ENCODE peak calls at places on chromosomes 13 and 19, in ten cellular contexts. One of them, this sample, is unnamed.

GRCh38 chr13:31968473-31968872 is 63.1 kb upstream of the FRY start:
- DNase-seq in HT-29: peak
- DNase-seq in esophagus squamous epithelium: no peak
- DNase-seq in cardiac fibroblast: peak
- DNase-seq in skeletal muscle cell: no peak
- DNase-seq in NCI-H1436: no peak
- DNase-seq in spleen: no peak
- DNase-seq in NCI-H82: no peak
- DNase-seq in activated CD4-positive, alpha-beta T cell treated with anti-CD3 and anti-CD28 coated beads, Interleukin-2, amount 10 ng/mL, durations not matched to agents 7 days and 5 days: no peak
- DNase-seq in stimulated activated CD4-positive, alpha-beta T cell treated with anti-CD3 and anti-CD28 coated beads, Interleukin-2, amount 100 ng/mL, for 48 hours: no peak
- DNase-seq in this sample: peak

GRCh38 chr19:37953576-37954303 is 46.7 kb downstream of the SIPA1L3 start:
- DNase-seq in NCI-H1436: no peak
- DNase-seq in cardiac fibroblast: peak
- DNase-seq in spleen: no peak
- DNase-seq in NCI-H82: no peak
- DNase-seq in stimulated activated CD4-positive, alpha-beta T cell treated with anti-CD3 and anti-CD28 coated beads, Interleukin-2, amount 100 ng/mL, for 48 hours: no peak
- DNase-seq in activated CD4-positive, alpha-beta T cell treated with anti-CD3 and anti-CD28 coated beads, Interleukin-2, amount 10 ng/mL, durations not matched to agents 7 days and 5 days: no peak
- DNase-seq in skeletal muscle cell: no peak
- DNase-seq in HT-29: no peak
- DNase-seq in esophagus squamous epithelium: no peak
- DNase-seq in this sample: no peak

GRCh38 chr13:111485491-111486250 is 165.2 kb downstream of the TEX29 start:
- DNase-seq in HT-29: no peak
- DNase-seq in cardiac fibroblast: no peak
- DNase-seq in NCI-H1436: no peak
- DNase-seq in spleen: no peak
- DNase-seq in skeletal muscle cell: no peak
- DNase-seq in esophagus squamous epithelium: no peak
- DNase-seq in stimulated activated CD4-positive, alpha-beta T cell treated with anti-CD3 and anti-CD28 coated beads, Interleukin-2, amount 100 ng/mL, for 48 hours: no peak
- DNase-seq in NCI-H82: no peak
- DNase-seq in activated CD4-positive, alpha-beta T cell treated with anti-CD3 and anti-CD28 coated beads, Interleukin-2, amount 10 ng/mL, durations not matched to agents 7 days and 5 days: no peak
- DNase-seq in this sample: no peak

GRCh38 chr13:51734786-51735185 is 69.2 kb downstream of the DHRS12 start:
- DNase-seq in esophagus squamous epithelium: no peak
- DNase-seq in HT-29: no peak
- DNase-seq in cardiac fibroblast: peak
- DNase-seq in skeletal muscle cell: no peak
- DNase-seq in spleen: no peak
- DNase-seq in stimulated activated CD4-positive, alpha-beta T cell treated with anti-CD3 and anti-CD28 coated beads, Interleukin-2, amount 100 ng/mL, for 48 hours: no peak
- DNase-seq in NCI-H1436: no peak
- DNase-seq in NCI-H82: no peak
- DNase-seq in activated CD4-positive, alpha-beta T cell treated with anti-CD3 and anti-CD28 coated beads, Interleukin-2, amount 10 ng/mL, durations not matched to agents 7 days and 5 days: no peak
- DNase-seq in this sample: no peak

GRCh38 chr13:51726446-51727185 is 77.3 kb downstream of the DHRS12 start:
- DNase-seq in skeletal muscle cell: peak
- DNase-seq in HT-29: no peak
- DNase-seq in NCI-H82: no peak
- DNase-seq in spleen: no peak
- DNase-seq in activated CD4-positive, alpha-beta T cell treated with anti-CD3 and anti-CD28 coated beads, Interleukin-2, amount 10 ng/mL, durations not matched to agents 7 days and 5 days: no peak
- DNase-seq in stimulated activated CD4-positive, alpha-beta T cell treated with anti-CD3 and anti-CD28 coated beads, Interleukin-2, amount 100 ng/mL, for 48 hours: no peak
- DNase-seq in NCI-H1436: no peak
- DNase-seq in esophagus squamous epithelium: no peak
- DNase-seq in cardiac fibroblast: peak
- DNase-seq in this sample: no peak

GRCh38 chr19:2089727-2090053 is 6.4 kb downstream of the MOB3A start:
- DNase-seq in cardiac fibroblast: no peak
- DNase-seq in esophagus squamous epithelium: no peak
- DNase-seq in spleen: no peak
- DNase-seq in skeletal muscle cell: no peak
- DNase-seq in NCI-H1436: no peak
- DNase-seq in activated CD4-positive, alpha-beta T cell treated with anti-CD3 and anti-CD28 coated beads, Interleukin-2, amount 10 ng/mL, durations not matched to agents 7 days and 5 days: no peak
- DNase-seq in stimulated activated CD4-positive, alpha-beta T cell treated with anti-CD3 and anti-CD28 coated beads, Interleukin-2, amount 100 ng/mL, for 48 hours: no peak
- DNase-seq in NCI-H82: no peak
- DNase-seq in HT-29: no peak
- DNase-seq in this sample: no peak

GRCh38 chr19:6718741-6719539 is 1.5 kb downstream of the C3 start:
- DNase-seq in skeletal muscle cell: no peak
- DNase-seq in activated CD4-positive, alpha-beta T cell treated with anti-CD3 and anti-CD28 coated beads, Interleukin-2, amount 10 ng/mL, durations not matched to agents 7 days and 5 days: peak
- DNase-seq in HT-29: peak
- DNase-seq in cardiac fibroblast: peak
- DNase-seq in NCI-H82: peak
- DNase-seq in esophagus squamous epithelium: no peak
- DNase-seq in spleen: no peak
- DNase-seq in NCI-H1436: no peak
- DNase-seq in stimulated activated CD4-positive, alpha-beta T cell treated with anti-CD3 and anti-CD28 coated beads, Interleukin-2, amount 100 ng/mL, for 48 hours: peak
- DNase-seq in this sample: no peak

GRCh38 chr19:30227661-30228112 is 144.5 kb upstream of the ZNF536 start:
- DNase-seq in spleen: peak
- DNase-seq in stimulated activated CD4-positive, alpha-beta T cell treated with anti-CD3 and anti-CD28 coated beads, Interleukin-2, amount 100 ng/mL, for 48 hours: peak
- DNase-seq in esophagus squamous epithelium: no peak
- DNase-seq in activated CD4-positive, alpha-beta T cell treated with anti-CD3 and anti-CD28 coated beads, Interleukin-2, amount 10 ng/mL, durations not matched to agents 7 days and 5 days: peak
- DNase-seq in NCI-H82: peak
- DNase-seq in skeletal muscle cell: no peak
- DNase-seq in cardiac fibroblast: peak
- DNase-seq in NCI-H1436: peak
- DNase-seq in HT-29: no peak
- DNase-seq in this sample: peak

GRCh38 chr13:29511980-29512379 is 83.5 kb downstream of the SLC7A1 start:
- DNase-seq in stimulated activated CD4-positive, alpha-beta T cell treated with anti-CD3 and anti-CD28 coated beads, Interleukin-2, amount 100 ng/mL, for 48 hours: no peak
- DNase-seq in cardiac fibroblast: peak
- DNase-seq in NCI-H1436: no peak
- DNase-seq in skeletal muscle cell: no peak
- DNase-seq in activated CD4-positive, alpha-beta T cell treated with anti-CD3 and anti-CD28 coated beads, Interleukin-2, amount 10 ng/mL, durations not matched to agents 7 days and 5 days: no peak
- DNase-seq in spleen: no peak
- DNase-seq in esophagus squamous epithelium: no peak
- DNase-seq in NCI-H82: no peak
- DNase-seq in HT-29: no peak
- DNase-seq in this sample: no peak

GRCh38 chr19:21233691-21234090 is 91.9 kb downstream of the ZNF431 start:
- DNase-seq in stimulated activated CD4-positive, alpha-beta T cell treated with anti-CD3 and anti-CD28 coated beads, Interleukin-2, amount 100 ng/mL, for 48 hours: no peak
- DNase-seq in NCI-H82: no peak
- DNase-seq in spleen: no peak
- DNase-seq in NCI-H1436: no peak
- DNase-seq in HT-29: no peak
- DNase-seq in activated CD4-positive, alpha-beta T cell treated with anti-CD3 and anti-CD28 coated beads, Interleukin-2, amount 10 ng/mL, durations not matched to agents 7 days and 5 days: no peak
- DNase-seq in cardiac fibroblast: no peak
- DNase-seq in skeletal muscle cell: no peak
- DNase-seq in esophagus squamous epithelium: no peak
- DNase-seq in this sample: no peak

GRCh38 chr13:20294497-20294896 is 62.4 kb upstream of the GJB6 start:
- DNase-seq in spleen: no peak
- DNase-seq in HT-29: peak
- DNase-seq in stimulated activated CD4-positive, alpha-beta T cell treated with anti-CD3 and anti-CD28 coated beads, Interleukin-2, amount 100 ng/mL, for 48 hours: no peak
- DNase-seq in NCI-H82: no peak
- DNase-seq in esophagus squamous epithelium: no peak
- DNase-seq in NCI-H1436: no peak
- DNase-seq in cardiac fibroblast: no peak
- DNase-seq in activated CD4-positive, alpha-beta T cell treated with anti-CD3 and anti-CD28 coated beads, Interleukin-2, amount 10 ng/mL, durations not matched to agents 7 days and 5 days: no peak
- DNase-seq in skeletal muscle cell: no peak
- DNase-seq in this sample: no peak

GRCh38 chr13:93522486-93522885 is 295.9 kb downstream of the GPC6 start:
- DNase-seq in HT-29: no peak
- DNase-seq in NCI-H1436: no peak
- DNase-seq in activated CD4-positive, alpha-beta T cell treated with anti-CD3 and anti-CD28 coated beads, Interleukin-2, amount 10 ng/mL, durations not matched to agents 7 days and 5 days: no peak
- DNase-seq in spleen: no peak
- DNase-seq in stimulated activated CD4-positive, alpha-beta T cell treated with anti-CD3 and anti-CD28 coated beads, Interleukin-2, amount 100 ng/mL, for 48 hours: no peak
- DNase-seq in cardiac fibroblast: peak
- DNase-seq in NCI-H82: no peak
- DNase-seq in skeletal muscle cell: no peak
- DNase-seq in esophagus squamous epithelium: no peak
- DNase-seq in this sample: no peak

GRCh38 chr19:3692141-3693029 is 7.9 kb downstream of the PIP5K1C start:
- DNase-seq in HT-29: no peak
- DNase-seq in cardiac fibroblast: no peak
- DNase-seq in activated CD4-positive, alpha-beta T cell treated with anti-CD3 and anti-CD28 coated beads, Interleukin-2, amount 10 ng/mL, durations not matched to agents 7 days and 5 days: peak
- DNase-seq in esophagus squamous epithelium: no peak
- DNase-seq in spleen: no peak
- DNase-seq in NCI-H82: peak
- DNase-seq in NCI-H1436: no peak
- DNase-seq in skeletal muscle cell: no peak
- DNase-seq in stimulated activated CD4-positive, alpha-beta T cell treated with anti-CD3 and anti-CD28 coated beads, Interleukin-2, amount 100 ng/mL, for 48 hours: peak
- DNase-seq in this sample: no peak

GRCh38 chr13:31775148-31775547 is 35.8 kb downstream of the RXFP2 start:
- DNase-seq in NCI-H82: no peak
- DNase-seq in cardiac fibroblast: peak
- DNase-seq in esophagus squamous epithelium: no peak
- DNase-seq in skeletal muscle cell: no peak
- DNase-seq in stimulated activated CD4-positive, alpha-beta T cell treated with anti-CD3 and anti-CD28 coated beads, Interleukin-2, amount 100 ng/mL, for 48 hours: no peak
- DNase-seq in HT-29: no peak
- DNase-seq in NCI-H1436: no peak
- DNase-seq in activated CD4-positive, alpha-beta T cell treated with anti-CD3 and anti-CD28 coated beads, Interleukin-2, amount 10 ng/mL, durations not matched to agents 7 days and 5 days: no peak
- DNase-seq in spleen: no peak
- DNase-seq in this sample: no peak

GRCh38 chr19:49968279-49968922 is 7.4 kb upstream of the SIGLEC11 start:
- DNase-seq in cardiac fibroblast: no peak
- DNase-seq in NCI-H82: no peak
- DNase-seq in HT-29: no peak
- DNase-seq in activated CD4-positive, alpha-beta T cell treated with anti-CD3 and anti-CD28 coated beads, Interleukin-2, amount 10 ng/mL, durations not matched to agents 7 days and 5 days: no peak
- DNase-seq in spleen: peak
- DNase-seq in NCI-H1436: no peak
- DNase-seq in skeletal muscle cell: no peak
- DNase-seq in stimulated activated CD4-positive, alpha-beta T cell treated with anti-CD3 and anti-CD28 coated beads, Interleukin-2, amount 100 ng/mL, for 48 hours: no peak
- DNase-seq in esophagus squamous epithelium: no peak
- DNase-seq in this sample: peak

GRCh38 chr13:79079351-79079839 is 326.7 kb downstream of the RBM26 start:
- DNase-seq in activated CD4-positive, alpha-beta T cell treated with anti-CD3 and anti-CD28 coated beads, Interleukin-2, amount 10 ng/mL, durations not matched to agents 7 days and 5 days: no peak
- DNase-seq in NCI-H1436: no peak
- DNase-seq in spleen: no peak
- DNase-seq in skeletal muscle cell: no peak
- DNase-seq in HT-29: peak
- DNase-seq in stimulated activated CD4-positive, alpha-beta T cell treated with anti-CD3 and anti-CD28 coated beads, Interleukin-2, amount 100 ng/mL, for 48 hours: no peak
- DNase-seq in esophagus squamous epithelium: no peak
- DNase-seq in NCI-H82: no peak
- DNase-seq in cardiac fibroblast: no peak
- DNase-seq in this sample: no peak

GRCh38 chr19:6476896-6477431 is 4.6 kb downstream of the DENND1C start:
- DNase-seq in activated CD4-positive, alpha-beta T cell treated with anti-CD3 and anti-CD28 coated beads, Interleukin-2, amount 10 ng/mL, durations not matched to agents 7 days and 5 days: no peak
- DNase-seq in HT-29: no peak
- DNase-seq in NCI-H82: no peak
- DNase-seq in skeletal muscle cell: no peak
- DNase-seq in esophagus squamous epithelium: no peak
- DNase-seq in cardiac fibroblast: no peak
- DNase-seq in spleen: no peak
- DNase-seq in stimulated activated CD4-positive, alpha-beta T cell treated with anti-CD3 and anti-CD28 coated beads, Interleukin-2, amount 100 ng/mL, for 48 hours: no peak
- DNase-seq in NCI-H1436: no peak
- DNase-seq in this sample: no peak

GRCh38 chr19:2235396-2236284 is 489 bp downstream of the PLEKHJ1 start:
- DNase-seq in NCI-H82: peak
- DNase-seq in skeletal muscle cell: no peak
- DNase-seq in spleen: no peak
- DNase-seq in HT-29: peak
- DNase-seq in NCI-H1436: peak
- DNase-seq in activated CD4-positive, alpha-beta T cell treated with anti-CD3 and anti-CD28 coated beads, Interleukin-2, amount 10 ng/mL, durations not matched to agents 7 days and 5 days: peak
- DNase-seq in cardiac fibroblast: no peak
- DNase-seq in esophagus squamous epithelium: no peak
- DNase-seq in stimulated activated CD4-positive, alpha-beta T cell treated with anti-CD3 and anti-CD28 coated beads, Interleukin-2, amount 100 ng/mL, for 48 hours: no peak
- DNase-seq in this sample: no peak

GRCh38 chr19:7751157-7751783 is 3.9 kb upstream of the CD209 start:
- DNase-seq in NCI-H82: no peak
- DNase-seq in esophagus squamous epithelium: no peak
- DNase-seq in cardiac fibroblast: no peak
- DNase-seq in skeletal muscle cell: no peak
- DNase-seq in activated CD4-positive, alpha-beta T cell treated with anti-CD3 and anti-CD28 coated beads, Interleukin-2, amount 10 ng/mL, durations not matched to agents 7 days and 5 days: no peak
- DNase-seq in NCI-H1436: no peak
- DNase-seq in HT-29: no peak
- DNase-seq in spleen: no peak
- DNase-seq in stimulated activated CD4-positive, alpha-beta T cell treated with anti-CD3 and anti-CD28 coated beads, Interleukin-2, amount 100 ng/mL, for 48 hours: peak
- DNase-seq in this sample: no peak

GRCh38 chr19:7004313-7004931 is 16.8 kb downstream of the MBD3L2B start:
- DNase-seq in stimulated activated CD4-positive, alpha-beta T cell treated with anti-CD3 and anti-CD28 coated beads, Interleukin-2, amount 100 ng/mL, for 48 hours: no peak
- DNase-seq in esophagus squamous epithelium: no peak
- DNase-seq in activated CD4-positive, alpha-beta T cell treated with anti-CD3 and anti-CD28 coated beads, Interleukin-2, amount 10 ng/mL, durations not matched to agents 7 days and 5 days: peak
- DNase-seq in skeletal muscle cell: no peak
- DNase-seq in HT-29: peak
- DNase-seq in cardiac fibroblast: no peak
- DNase-seq in NCI-H1436: no peak
- DNase-seq in spleen: no peak
- DNase-seq in NCI-H82: no peak
- DNase-seq in this sample: peak

GRCh38 chr13:98507060-98507797 is 69.7 kb downstream of the STK24 start:
- DNase-seq in activated CD4-positive, alpha-beta T cell treated with anti-CD3 and anti-CD28 coated beads, Interleukin-2, amount 10 ng/mL, durations not matched to agents 7 days and 5 days: no peak
- DNase-seq in stimulated activated CD4-positive, alpha-beta T cell treated with anti-CD3 and anti-CD28 coated beads, Interleukin-2, amount 100 ng/mL, for 48 hours: no peak
- DNase-seq in esophagus squamous epithelium: no peak
- DNase-seq in cardiac fibroblast: peak
- DNase-seq in spleen: no peak
- DNase-seq in HT-29: peak
- DNase-seq in NCI-H82: peak
- DNase-seq in NCI-H1436: peak
- DNase-seq in skeletal muscle cell: no peak
- DNase-seq in this sample: no peak

GRCh38 chr19:49425922-49426592 is 869 bp downstream of the GFY start:
- DNase-seq in skeletal muscle cell: no peak
- DNase-seq in esophagus squamous epithelium: no peak
- DNase-seq in stimulated activated CD4-positive, alpha-beta T cell treated with anti-CD3 and anti-CD28 coated beads, Interleukin-2, amount 100 ng/mL, for 48 hours: no peak
- DNase-seq in spleen: no peak
- DNase-seq in HT-29: peak
- DNase-seq in cardiac fibroblast: no peak
- DNase-seq in NCI-H82: peak
- DNase-seq in NCI-H1436: peak
- DNase-seq in activated CD4-positive, alpha-beta T cell treated with anti-CD3 and anti-CD28 coated beads, Interleukin-2, amount 10 ng/mL, durations not matched to agents 7 days and 5 days: peak
- DNase-seq in this sample: peak

GRCh38 chr19:15280915-15281683 is 48.9 kb upstream of the EPHX3 start:
- DNase-seq in stimulated activated CD4-positive, alpha-beta T cell treated with anti-CD3 and anti-CD28 coated beads, Interleukin-2, amount 100 ng/mL, for 48 hours: no peak
- DNase-seq in HT-29: peak
- DNase-seq in NCI-H82: peak
- DNase-seq in spleen: no peak
- DNase-seq in skeletal muscle cell: peak
- DNase-seq in activated CD4-positive, alpha-beta T cell treated with anti-CD3 and anti-CD28 coated beads, Interleukin-2, amount 10 ng/mL, durations not matched to agents 7 days and 5 days: no peak
- DNase-seq in NCI-H1436: peak
- DNase-seq in cardiac fibroblast: peak
- DNase-seq in esophagus squamous epithelium: no peak
- DNase-seq in this sample: no peak

GRCh38 chr13:106710267-106710666 is 142.3 kb upstream of the ARGLU1 start:
- DNase-seq in HT-29: no peak
- DNase-seq in cardiac fibroblast: peak
- DNase-seq in NCI-H82: no peak
- DNase-seq in activated CD4-positive, alpha-beta T cell treated with anti-CD3 and anti-CD28 coated beads, Interleukin-2, amount 10 ng/mL, durations not matched to agents 7 days and 5 days: no peak
- DNase-seq in spleen: no peak
- DNase-seq in skeletal muscle cell: peak
- DNase-seq in esophagus squamous epithelium: no peak
- DNase-seq in stimulated activated CD4-positive, alpha-beta T cell treated with anti-CD3 and anti-CD28 coated beads, Interleukin-2, amount 100 ng/mL, for 48 hours: no peak
- DNase-seq in NCI-H1436: no peak
- DNase-seq in this sample: no peak

GRCh38 chr13:48478401-48478800 is 54.5 kb downstream of the RCBTB2 start:
- DNase-seq in esophagus squamous epithelium: no peak
- DNase-seq in cardiac fibroblast: no peak
- DNase-seq in stimulated activated CD4-positive, alpha-beta T cell treated with anti-CD3 and anti-CD28 coated beads, Interleukin-2, amount 100 ng/mL, for 48 hours: no peak
- DNase-seq in activated CD4-positive, alpha-beta T cell treated with anti-CD3 and anti-CD28 coated beads, Interleukin-2, amount 10 ng/mL, durations not matched to agents 7 days and 5 days: no peak
- DNase-seq in HT-29: no peak
- DNase-seq in skeletal muscle cell: no peak
- DNase-seq in spleen: no peak
- DNase-seq in NCI-H1436: no peak
- DNase-seq in NCI-H82: no peak
- DNase-seq in this sample: no peak

GRCh38 chr19:37991841-37992248 is 84.8 kb downstream of the SIPA1L3 start:
- DNase-seq in cardiac fibroblast: no peak
- DNase-seq in stimulated activated CD4-positive, alpha-beta T cell treated with anti-CD3 and anti-CD28 coated beads, Interleukin-2, amount 100 ng/mL, for 48 hours: no peak
- DNase-seq in skeletal muscle cell: no peak
- DNase-seq in NCI-H82: no peak
- DNase-seq in NCI-H1436: no peak
- DNase-seq in activated CD4-positive, alpha-beta T cell treated with anti-CD3 and anti-CD28 coated beads, Interleukin-2, amount 10 ng/mL, durations not matched to agents 7 days and 5 days: no peak
- DNase-seq in esophagus squamous epithelium: no peak
- DNase-seq in HT-29: no peak
- DNase-seq in spleen: peak
- DNase-seq in this sample: no peak

GRCh38 chr13:95624020-95624419 is 20.5 kb downstream of the DZIP1 start:
- DNase-seq in stimulated activated CD4-positive, alpha-beta T cell treated with anti-CD3 and anti-CD28 coated beads, Interleukin-2, amount 100 ng/mL, for 48 hours: peak
- DNase-seq in NCI-H82: peak
- DNase-seq in skeletal muscle cell: no peak
- DNase-seq in spleen: no peak
- DNase-seq in activated CD4-positive, alpha-beta T cell treated with anti-CD3 and anti-CD28 coated beads, Interleukin-2, amount 10 ng/mL, durations not matched to agents 7 days and 5 days: peak
- DNase-seq in esophagus squamous epithelium: no peak
- DNase-seq in NCI-H1436: peak
- DNase-seq in HT-29: peak
- DNase-seq in cardiac fibroblast: peak
- DNase-seq in this sample: peak

GRCh38 chr13:79212064-79212619 is 193.9 kb downstream of the RBM26 start:
- DNase-seq in esophagus squamous epithelium: no peak
- DNase-seq in NCI-H82: no peak
- DNase-seq in skeletal muscle cell: no peak
- DNase-seq in NCI-H1436: peak
- DNase-seq in activated CD4-positive, alpha-beta T cell treated with anti-CD3 and anti-CD28 coated beads, Interleukin-2, amount 10 ng/mL, durations not matched to agents 7 days and 5 days: no peak
- DNase-seq in HT-29: no peak
- DNase-seq in spleen: no peak
- DNase-seq in stimulated activated CD4-positive, alpha-beta T cell treated with anti-CD3 and anti-CD28 coated beads, Interleukin-2, amount 100 ng/mL, for 48 hours: no peak
- DNase-seq in cardiac fibroblast: no peak
- DNase-seq in this sample: no peak